ENCODE peak calls at places on chromosomes 11 and 22, in ten cellular contexts. A is epithelial cell of esophagus; S is heart left ventricle; W is AG04449; V is fibroblast of lung; F is AG09319; J is H9; L is activated CD8-positive, alpha-beta T cell treated with anti-CD3 and anti-CD28 coated beads for 36 hours; K is right atrium auricular region; P is suprapubic skin. H is an unnamed sample.

GRCh38 chr11:19025799-19026406 is 34.6 kb downstream of the MRGPRX2 start:
- DNase-seq in A (peak; percentile 12), S (peak; percentile 24), W (no peak), V (peak; percentile 13), F (no peak), J (no peak), L (no peak), K (no peak), P (no peak), H (no peak)

GRCh38 chr11:76706667-76707066 is 36.1 kb upstream of the LRRC32 start:
- DNase-seq in A (peak; percentile 49), S (no peak), W (no peak), V (no peak), F (no peak), J (no peak), L (no peak), K (no peak), P (no peak), H (no peak)

GRCh38 chr22:24707477-24707816 is 67.1 kb downstream of the PIWIL3 start:
- DNase-seq in A (no peak), S (no peak), W (no peak), V (no peak), F (no peak), J (peak; percentile 72), L (no peak), K (no peak), P (no peak), H (no peak)

GRCh38 chr22:50696799-50697561 is 24.4 kb downstream of the SHANK3 start:
- DNase-seq in A (peak; percentile 43), S (no peak), W (no peak), V (no peak), F (no peak), J (peak; percentile 59), L (no peak), K (no peak), P (peak; percentile 66), H (peak; percentile 36)

GRCh38 chr11:59247535-59248227 is 35.0 kb upstream of the MPEG1 start:
- DNase-seq in A (peak; percentile 34), S (peak; percentile 41), W (no peak), V (peak; percentile 1), F (peak; percentile 81), J (no peak), L (no peak), K (no peak), P (no peak), H (peak; percentile 67)

GRCh38 chr11:10418259-10418949 is 36.7 kb upstream of the AMPD3 start:
- DNase-seq in A (no peak), S (no peak), W (no peak), V (peak; percentile 12), F (no peak), J (no peak), L (no peak), K (no peak), P (no peak), H (no peak)

GRCh38 chr11:130369141-130369691 is 54.5 kb upstream of the ZBTB44 start:
- DNase-seq in A (no peak), S (no peak), W (no peak), V (no peak), F (no peak), J (no peak), L (no peak), K (no peak), P (no peak), H (no peak)

GRCh38 chr11:94814238-94814976 is 46.3 kb downstream of the AMOTL1 start:
- DNase-seq in A (no peak), S (no peak), W (no peak), V (no peak), F (no peak), J (no peak), L (no peak), K (no peak), P (no peak), H (no peak)

GRCh38 chr11:40491341-40491740 is 968.1 kb downstream of the LRRC4C start:
- DNase-seq in A (no peak), S (no peak), W (no peak), V (no peak), F (no peak), J (no peak), L (no peak), K (no peak), P (no peak), H (no peak)

GRCh38 chr11:72683782-72684200 is 9.6 kb upstream of the PDE2A start:
- DNase-seq in A (peak; percentile 47), S (peak; percentile 64), W (no peak), V (no peak), F (no peak), J (peak; percentile 85), L (peak; percentile 85), K (peak; percentile 78), P (peak; percentile 81), H (no peak)

GRCh38 chr11:4459470-4459869 is 10.4 kb downstream of the OR52K2 start:
- DNase-seq in A (peak; percentile 59), S (no peak), W (no peak), V (no peak), F (no peak), J (no peak), L (no peak), K (no peak), P (no peak), H (peak; percentile 68)

GRCh38 chr11:79973701-79974626 is 533.1 kb upstream of the TENM4 start:
- DNase-seq in A (peak; percentile 16), S (no peak), W (no peak), V (no peak), F (no peak), J (peak; percentile 60), L (no peak), K (no peak), P (no peak), H (no peak)

GRCh38 chr11:62573006-62573591 is 592 bp downstream of the EEF1G start:
- DNase-seq in A (no peak), S (no peak), W (no peak), V (no peak), F (no peak), J (no peak), L (peak; percentile 34), K (no peak), P (no peak), H (no peak)

GRCh38 chr11:133821776-133822175 is 23.5 kb downstream of the SPATA19 start:
- DNase-seq in A (no peak), S (no peak), W (no peak), V (peak; percentile 12), F (no peak), J (peak; percentile 85), L (peak; percentile 63), K (no peak), P (no peak), H (no peak)

GRCh38 chr11:111851636-111852035 is 19.7 kb downstream of the ALG9 start:
- DNase-seq in A (peak; percentile 13), S (no peak), W (no peak), V (no peak), F (no peak), J (no peak), L (no peak), K (no peak), P (no peak), H (no peak)
- TF ChIP-seq CTCF in A (peak; percentile 47), S (no peak), W (peak; percentile 35), V (peak; percentile 70), F (peak; percentile 60), J (peak; percentile 57), L (no peak), K (peak; percentile 34), P (no peak), H (peak; percentile 10)

DNA sequence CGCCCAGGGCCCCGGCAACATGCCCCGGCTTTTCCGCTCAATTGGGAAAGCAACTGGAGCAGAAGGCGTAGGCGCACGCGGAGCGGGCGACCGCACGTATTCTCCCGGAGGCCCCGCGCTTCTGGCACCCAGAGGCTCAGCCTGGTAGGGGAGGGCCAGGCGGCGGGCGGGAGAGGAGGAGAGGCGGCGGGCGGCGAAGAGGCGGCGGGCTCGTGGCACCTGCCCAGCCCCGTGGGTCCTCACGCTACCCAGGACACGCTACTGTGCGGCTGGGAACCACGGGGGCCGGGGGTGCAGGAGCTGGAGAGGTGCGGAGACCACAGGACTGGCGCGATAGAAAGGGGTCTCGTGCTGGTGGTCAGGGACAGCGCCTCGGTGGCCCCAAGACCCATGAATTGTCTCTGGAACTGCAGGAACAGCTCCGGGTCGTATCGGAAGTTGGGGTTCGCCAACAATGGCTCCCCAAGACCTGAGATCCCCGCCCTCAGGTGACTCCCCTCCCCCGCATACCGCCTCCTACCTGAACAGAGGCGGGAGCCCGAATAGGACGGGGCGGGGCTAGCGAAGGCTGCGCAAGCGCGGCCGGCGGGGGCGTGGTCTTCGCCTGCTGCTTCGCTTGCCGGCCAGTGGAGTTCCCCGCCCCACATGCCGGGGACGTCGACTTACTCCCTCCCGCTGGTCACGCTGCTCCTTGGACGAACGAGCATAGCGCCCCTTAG is at the start of gene SLC37A4:
- DNase-seq in A (peak; percentile 99), S (peak; percentile 98), W (peak; percentile 78), V (peak; percentile 97), F (peak; percentile 92), J (peak; percentile 99), L (peak; percentile 99), K (peak; percentile 98), P (peak; percentile 97), H (peak; percentile 98)
- TF ChIP-seq CTCF in A (peak; percentile 86), S (no peak), W (peak; percentile 92), V (peak; percentile 95), F (no peak), J (no peak), L (peak; percentile 85), K (peak; percentile 90), P (no peak), H (peak; percentile 88)

GRCh38 chr11:93234602-93235207 is 36.9 kb upstream of the SLC36A4 start:
- DNase-seq in A (peak; percentile 79), S (peak; percentile 71), W (peak; percentile 44), V (peak; percentile 62), F (peak; percentile 44), J (peak; percentile 81), L (peak; percentile 82), K (peak; percentile 81), P (peak; percentile 76), H (peak; percentile 71)

GRCh38 chr11:93238956-93239355 is 41.2 kb upstream of the SLC36A4 start:
- DNase-seq in A (no peak), S (no peak), W (no peak), V (peak; percentile 1), F (no peak), J (no peak), L (no peak), K (no peak), P (no peak), H (no peak)

GRCh38 chr11:93236741-93237675 is 39.2 kb upstream of the SLC36A4 start:
- DNase-seq in A (peak; percentile 48), S (no peak), W (no peak), V (peak; percentile 38), F (no peak), J (peak; percentile 52), L (peak; percentile 19), K (no peak), P (no peak), H (no peak)
- TF ChIP-seq CTCF in A (peak; percentile 62), S (peak; percentile 37), W (peak; percentile 49), V (peak; percentile 71), F (peak; percentile 52), J (peak; percentile 71), L (peak; percentile 23), K (peak; percentile 61), P (no peak), H (peak; percentile 38)

DNA sequence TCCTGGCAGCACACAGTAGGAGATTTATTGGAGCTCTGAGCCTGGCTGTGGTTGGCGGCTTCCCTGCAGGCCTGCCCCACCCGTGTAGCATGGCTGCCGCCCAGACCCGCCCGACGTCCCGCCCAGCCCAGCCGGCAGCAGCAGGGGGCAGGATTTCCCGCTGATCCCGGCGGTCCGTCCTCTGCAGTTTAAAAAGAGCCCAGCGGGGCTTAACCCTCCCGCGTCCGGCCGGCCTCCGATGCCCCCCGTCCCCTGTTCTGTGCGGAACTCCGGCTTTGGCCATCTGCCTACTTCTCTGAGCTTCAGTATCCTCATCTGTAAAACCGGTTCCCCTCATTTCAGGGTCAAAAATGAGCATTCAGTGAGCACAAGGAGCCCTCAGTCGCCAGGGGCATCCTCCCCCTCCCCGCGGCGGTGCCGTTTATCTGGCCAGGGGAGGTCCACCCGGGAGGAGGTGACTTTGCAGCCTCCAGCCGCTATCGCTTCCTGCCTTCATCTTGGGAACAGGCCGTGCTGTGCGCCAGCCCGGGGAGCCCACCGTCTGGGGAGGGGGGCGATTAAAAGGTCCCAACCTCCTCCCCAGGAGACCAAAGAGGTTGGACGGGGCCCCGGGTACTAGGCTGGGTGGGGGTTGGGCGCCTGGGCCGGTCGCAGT is at the start of gene GAS2L1:
- DNase-seq in A (peak; percentile 82), S (peak; percentile 91), W (no peak), V (peak; percentile 80), F (peak; percentile 47), J (peak; percentile 84), L (peak; percentile 64), K (peak; percentile 89), P (peak; percentile 92), H (no peak)
- TF ChIP-seq CTCF in A (peak; percentile 51), S (peak; percentile 75), W (peak; percentile 89), V (peak; percentile 64), F (peak; percentile 65), J (peak; percentile 15), L (peak; percentile 60), K (peak; percentile 88), P (peak; percentile 41), H (peak; percentile 61)